ENCODE peak calls at places on chromosomes 11 and 22, in ten cellular contexts. D, X, O, F, S, B, A, T, L and P are unnamed samples.

GRCh38 chr22:25690798-25691197 is 51.2 kb upstream of the MYO18B start:
- DNase-seq in D (no peak), X (no peak), O (no peak), F (no peak), S (no peak), B (no peak), A (no peak), T (no peak), L (no peak), P (no peak)

GRCh38 chr11:46889689-46890475 is 28.5 kb downstream of the LRP4 start:
- DNase-seq in D (peak; percentile 85), X (no peak), O (peak; percentile 90), F (peak; percentile 76), S (peak; percentile 73), B (no peak), A (peak; percentile 55), T (peak; percentile 81), L (peak; percentile 83), P (peak; percentile 91)

GRCh38 chr11:5514841-5515240 is 1.7 kb downstream of the UBQLNL start:
- DNase-seq in D (no peak), X (no peak), O (peak; percentile 6), F (no peak), S (no peak), B (no peak), A (no peak), T (no peak), L (no peak), P (peak; percentile 77)

GRCh38 chr11:134584706-134585445 is 172.8 kb upstream of the B3GAT1 start:
- DNase-seq in D (no peak), X (no peak), O (no peak), F (peak; percentile 34), S (no peak), B (no peak), A (no peak), T (no peak), L (no peak), P (no peak)

GRCh38 chr11:117814204-117814765 is 10.3 kb downstream of the FXYD2 start:
- DNase-seq in D (no peak), X (no peak), O (no peak), F (no peak), S (no peak), B (no peak), A (no peak), T (no peak), L (no peak), P (no peak)

GRCh38 chr11:62122076-62122475 is 1.7 kb upstream of the INCENP start:
- DNase-seq in D (peak; percentile 63), X (no peak), O (peak; percentile 19), F (no peak), S (no peak), B (no peak), A (no peak), T (no peak), L (no peak), P (no peak)

GRCh38 chr22:17233348-17234043 is 14.3 kb upstream of the ADA2 start:
- DNase-seq in D (no peak), X (no peak), O (no peak), F (no peak), S (no peak), B (no peak), A (no peak), T (no peak), L (no peak), P (no peak)

GRCh38 chr11:2811206-2812091 is 74.1 kb downstream of the CDKN1C start:
- DNase-seq in D (peak; percentile 33), X (peak; percentile 46), O (no peak), F (no peak), S (no peak), B (no peak), A (no peak), T (no peak), L (no peak), P (no peak)

GRCh38 chr11:119169272-119169719 is 771 bp downstream of the NLRX1 start:
- DNase-seq in D (peak; percentile 98), X (peak; percentile 60), O (peak; percentile 24), F (peak; percentile 48), S (peak; percentile 18), B (no peak), A (peak; percentile 37), T (peak; percentile 33), L (peak; percentile 36), P (peak; percentile 78)

GRCh38 chr11:33321483-33321882 is 64.3 kb downstream of the HIPK3 start:
- DNase-seq in D (no peak), X (no peak), O (no peak), F (no peak), S (no peak), B (no peak), A (no peak), T (no peak), L (no peak), P (no peak)

GRCh38 chr11:103534191-103534590 is 425.0 kb downstream of the DYNC2H1 start:
- DNase-seq in D (no peak), X (no peak), O (no peak), F (no peak), S (no peak), B (no peak), A (no peak), T (no peak), L (no peak), P (no peak)

GRCh38 chr11:103529217-103529684 is 420.0 kb downstream of the DYNC2H1 start:
- DNase-seq in D (peak; percentile 82), X (no peak), O (peak; percentile 69), F (no peak), S (no peak), B (no peak), A (peak; percentile 62), T (no peak), L (no peak), P (peak; percentile 80)

GRCh38 chr11:103530257-103530656 is 421.0 kb downstream of the DYNC2H1 start:
- DNase-seq in D (peak; percentile 21), X (no peak), O (no peak), F (no peak), S (no peak), B (no peak), A (no peak), T (no peak), L (no peak), P (no peak)

GRCh38 chr11:103534959-103535358 is 425.7 kb downstream of the DYNC2H1 start:
- DNase-seq in D (no peak), X (no peak), O (no peak), F (no peak), S (no peak), B (no peak), A (no peak), T (no peak), L (no peak), P (no peak)

DNA sequence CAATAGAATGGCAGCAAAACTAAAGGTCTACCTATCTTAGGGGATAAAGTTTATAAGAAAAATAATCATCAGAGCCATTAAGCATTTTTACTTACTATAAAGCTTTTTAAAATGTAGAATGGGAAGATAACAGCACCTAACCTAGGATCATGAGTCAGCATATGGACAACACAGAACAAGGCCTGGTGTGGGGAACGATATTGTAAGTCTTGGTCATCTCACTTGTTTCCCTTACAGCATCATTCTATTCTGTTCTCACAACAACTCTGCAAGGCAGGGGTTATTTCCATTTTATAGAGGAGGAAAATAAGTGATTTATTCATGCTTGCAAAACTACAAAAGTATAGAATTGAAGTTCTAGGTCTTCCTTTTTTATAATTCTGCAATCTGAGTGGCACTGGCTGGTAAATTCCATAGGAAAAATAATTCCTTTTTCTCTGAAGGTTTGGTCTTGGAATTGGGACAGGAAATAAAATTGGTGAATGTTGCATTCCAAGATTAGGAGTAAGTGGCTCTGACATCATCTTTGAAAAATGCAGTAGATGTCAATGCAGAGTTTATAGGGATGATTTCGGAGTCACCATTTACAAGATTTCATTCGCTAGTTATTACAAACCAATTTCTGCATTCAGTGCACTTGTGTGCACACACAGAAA is 423.0 kb downstream of the DYNC2H1 start:
- DNase-seq in D (peak; percentile 56), X (no peak), O (peak; percentile 71), F (no peak), S (no peak), B (no peak), A (peak; percentile 57), T (no peak), L (no peak), P (no peak)
- H3K4me1 ChIP-seq in D (no peaks in the 10 kb centered on the region), X (no peaks in the 10 kb centered on the region), O (peaks cover 53% of the 10 kb centered on the region), F (peaks cover 12% of the 10 kb centered on the region), S (no peaks in the 10 kb centered on the region), B (no peaks in the 10 kb centered on the region), A (peaks cover 51% of the 10 kb centered on the region), T (no peaks in the 10 kb centered on the region), L (no peaks in the 10 kb centered on the region), P (peaks cover 14% of the 10 kb centered on the region)

GRCh38 chr11:11972942-11973341 is 35.5 kb downstream of the DKK3 start:
- DNase-seq in D (no peak), X (no peak), O (no peak), F (peak; percentile 15), S (no peak), B (no peak), A (no peak), T (peak; percentile 15), L (no peak), P (no peak)
- H3K4me1 ChIP-seq in D (peaks cover 13% of the 10 kb centered on the region), X (peaks cover 46% of the 10 kb centered on the region), O (peaks cover 60% of the 10 kb centered on the region), F (peaks cover 99% of the 10 kb centered on the region), S (no peaks in the 10 kb centered on the region), B (peaks cover 2% of the 10 kb centered on the region), A (peaks cover 32% of the 10 kb centered on the region), T (peaks cover 56% of the 10 kb centered on the region), L (peaks cover 8% of the 10 kb centered on the region), P (peaks cover 27% of the 10 kb centered on the region)

DNA sequence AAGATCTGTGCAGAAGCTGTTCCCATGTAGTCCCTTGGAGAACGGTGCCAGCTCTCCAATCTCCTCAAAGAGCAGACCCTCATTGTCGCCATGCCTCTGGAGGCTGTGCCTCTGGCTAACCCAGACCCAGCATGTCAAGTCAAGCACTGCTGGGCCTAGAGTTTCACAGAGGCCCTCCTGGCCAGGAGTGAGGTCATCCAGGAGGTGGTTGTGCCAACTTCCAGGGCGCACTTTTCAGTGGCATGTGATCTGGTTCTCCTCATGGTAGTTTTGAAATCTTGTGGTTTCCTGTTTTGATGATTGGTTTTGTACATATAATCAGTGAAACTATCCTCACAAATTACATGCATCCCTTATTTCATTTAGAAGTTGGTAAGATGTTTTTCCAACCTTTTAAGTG is 78.9 kb downstream of the PPFIBP2 start:
- DNase-seq in D (no peak), X (peak; percentile 76), O (peak; percentile 84), F (peak; percentile 37), S (no peak), B (no peak), A (peak; percentile 95), T (peak; percentile 60), L (no peak), P (peak; percentile 25)
- H3K4me1 ChIP-seq in D (peaks cover 4% of the 10 kb centered on the region), X (peaks cover 39% of the 10 kb centered on the region), O (peaks cover 42% of the 10 kb centered on the region), F (peaks cover 16% of the 10 kb centered on the region), S (no peaks in the 10 kb centered on the region), B (peaks cover 2% of the 10 kb centered on the region), A (peaks cover 73% of the 10 kb centered on the region), T (peaks cover 51% of the 10 kb centered on the region), L (peaks cover 7% of the 10 kb centered on the region), P (peaks cover 12% of the 10 kb centered on the region)

DNA sequence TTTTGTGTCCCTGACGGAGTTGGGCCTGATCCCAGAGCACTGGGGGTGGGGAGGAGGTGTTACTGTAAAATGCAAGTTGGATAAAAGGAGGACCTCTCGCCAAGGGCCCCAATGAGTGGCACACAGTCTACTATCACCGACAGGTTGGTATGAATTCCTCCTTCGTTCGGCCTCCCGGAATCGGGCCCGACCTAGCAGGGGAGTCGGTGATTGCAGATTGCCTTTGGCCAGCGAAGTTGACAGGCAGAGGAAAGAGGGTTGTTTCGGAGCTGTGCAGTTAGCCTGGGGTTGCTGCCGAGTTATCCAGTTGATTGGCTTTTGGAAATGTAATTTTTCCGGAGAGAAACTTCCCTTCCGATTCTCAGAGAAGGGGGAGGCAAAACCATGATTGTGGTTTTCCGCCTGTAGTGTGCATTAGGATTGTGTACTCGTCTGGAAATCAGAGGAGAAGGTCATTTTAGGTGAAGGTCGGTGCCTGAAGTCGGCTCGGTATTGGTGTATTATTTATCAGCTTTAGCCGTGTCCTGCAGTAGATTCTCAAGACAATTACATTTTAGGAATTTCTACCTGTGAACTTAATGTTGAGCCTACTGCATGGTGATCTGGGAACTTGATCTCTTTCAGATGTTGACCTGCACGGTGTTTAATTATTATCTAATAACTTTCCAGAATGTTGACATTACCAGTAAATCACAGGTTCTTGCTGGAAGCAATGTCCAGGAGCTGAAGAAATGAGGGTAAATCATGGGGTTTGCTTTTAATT is 1.1 kb downstream of the ARHGEF12 start:
- DNase-seq in D (peak; percentile 57), X (no peak), O (peak; percentile 55), F (peak; percentile 59), S (no peak), B (peak; percentile 59), A (peak; percentile 35), T (no peak), L (peak; percentile 64), P (no peak)
- H3K4me1 ChIP-seq in D (peaks cover 6% of the 10 kb centered on the region), X (peaks cover 62% of the 10 kb centered on the region), O (peaks cover 53% of the 10 kb centered on the region), F (peaks cover 61% of the 10 kb centered on the region), S (peaks cover 43% of the 10 kb centered on the region), B (no peaks in the 10 kb centered on the region), A (peaks cover 55% of the 10 kb centered on the region), T (peaks cover 77% of the 10 kb centered on the region), L (peaks cover 8% of the 10 kb centered on the region), P (no peaks in the 10 kb centered on the region)